ENCODE peak calls at places on chromosomes 3 and 15, in ten cellular contexts. E, N, Z, S, H, O, Q, R, P and Y are unnamed samples.

GRCh38 chr15:97684249-97684648 is 276.3 kb upstream of the ARRDC4 start:
- DNase-seq in P (no peak), R (no peak), S (no peak), E (no peak), Z (peak), O (no peak), Q (no peak), H (no peak), N (no peak), Y (no peak)

GRCh38 chr3:192482391-192482790 is 244.9 kb downstream of the FGF12 start:
- DNase-seq in S (no peak), R (peak), E (no peak), N (no peak), Q (no peak), Z (no peak), O (no peak), H (no peak), P (no peak), Y (peak)

GRCh38 chr3:23985752-23986544 is 40.9 kb downstream of the NR1D2 start:
- DNase-seq in Z (no peak), Q (no peak), O (no peak), R (no peak), S (peak), P (no peak), N (no peak), E (no peak), H (no peak), Y (no peak)

GRCh38 chr3:127043041-127043641 is 60.2 kb downstream of the PLXNA1 start:
- DNase-seq in O (peak), P (no peak), Q (peak), Z (no peak), S (no peak), E (no peak), H (no peak), N (peak), R (no peak), Y (no peak)

GRCh38 chr15:75198560-75199346 is 2.9 kb upstream of the C15orf39 start:
- DNase-seq in Q (no peak), N (peak), O (no peak), E (peak), R (peak), P (no peak), Z (peak), S (peak), H (peak), Y (no peak)

GRCh38 chr15:61794881-61795280 is 265.4 kb downstream of the VPS13C start:
- DNase-seq in R (no peak), O (no peak), N (peak), P (no peak), S (no peak), H (no peak), Q (no peak), Z (no peak), E (no peak), Y (peak)

GRCh38 chr3:72127843-72128242 is 342.9 kb upstream of the PROK2 start:
- DNase-seq in H (no peak), N (peak), O (no peak), P (no peak), E (no peak), R (peak), S (no peak), Z (peak), Q (no peak), Y (no peak)

GRCh38 chr3:94259291-94259690 is 196.4 kb downstream of the NSUN3 start:
- DNase-seq in O (no peak), H (no peak), N (no peak), S (no peak), P (no peak), E (no peak), R (no peak), Z (no peak), Q (no peak), Y (no peak)

GRCh38 chr3:66487475-66487874 is 13.3 kb downstream of the LRIG1 start:
- DNase-seq in N (peak), P (no peak), S (no peak), O (no peak), E (no peak), R (no peak), Z (no peak), H (no peak), Q (no peak), Y (no peak)

GRCh38 chr15:41892621-41893421 is 1.0 kb downstream of the SPTBN5 start:
- DNase-seq in O (peak), E (no peak), Q (peak), H (peak), S (no peak), R (no peak), N (no peak), Z (no peak), P (no peak), Y (no peak)

GRCh38 chr3:169695051-169695450 is 31.5 kb upstream of the MECOM start:
- DNase-seq in P (no peak), Q (no peak), S (no peak), E (no peak), N (no peak), R (peak), H (no peak), O (no peak), Z (no peak), Y (no peak)

GRCh38 chr3:66261318-66261717 is 40.5 kb downstream of the SLC25A26 start:
- DNase-seq in P (no peak), S (no peak), E (no peak), Z (no peak), Q (no peak), H (no peak), N (peak), R (peak), O (no peak), Y (no peak)

DNA sequence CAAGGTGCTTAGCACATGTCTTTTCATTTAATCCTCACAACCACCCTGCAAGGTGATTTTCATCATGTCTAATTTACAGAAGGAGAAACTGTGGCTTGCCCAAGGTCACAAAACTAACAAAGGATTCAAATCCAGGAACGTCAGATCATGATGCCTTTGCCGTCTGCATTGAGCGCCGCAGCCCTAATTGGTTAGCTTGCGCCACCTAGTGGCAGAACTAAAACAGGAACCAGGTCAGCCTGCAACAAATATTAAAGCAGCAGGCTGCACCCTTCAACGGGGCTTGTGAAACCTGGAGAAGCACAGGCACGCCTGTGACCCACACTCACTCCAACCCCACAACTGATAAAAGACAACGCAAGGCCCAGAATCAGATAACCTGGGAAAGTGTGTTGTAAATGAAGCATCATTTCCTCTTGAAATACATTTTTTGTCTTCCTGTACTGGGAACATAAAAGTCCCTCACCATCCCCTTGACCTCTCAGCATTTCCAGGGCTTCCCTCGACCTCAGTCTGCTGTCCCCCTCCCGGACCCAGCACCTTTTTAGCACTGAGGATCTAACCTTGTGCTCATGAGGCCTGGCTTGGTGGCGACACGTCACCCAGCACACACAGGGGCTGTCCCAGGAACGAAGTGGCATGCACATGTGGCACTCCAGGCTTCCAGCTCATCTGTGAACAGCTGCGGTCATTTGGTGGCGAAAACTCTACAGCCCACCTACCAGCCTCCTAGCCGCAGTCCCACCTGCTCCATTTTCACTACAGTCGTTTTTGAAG is 17.3 kb downstream of the DPH3 start:
- DNase-seq in R (peak), Z (peak), N (peak), H (peak), E (peak), O (peak), S (peak), Q (peak), P (peak), Y (peak)
- H3K4me3 ChIP-seq in R (no peak), Z (no peak), N (no peak), H (no peak), E (no peak), O (no peak), S (no peak), Q (no peak), P (no peak), Y (no peak)

DNA sequence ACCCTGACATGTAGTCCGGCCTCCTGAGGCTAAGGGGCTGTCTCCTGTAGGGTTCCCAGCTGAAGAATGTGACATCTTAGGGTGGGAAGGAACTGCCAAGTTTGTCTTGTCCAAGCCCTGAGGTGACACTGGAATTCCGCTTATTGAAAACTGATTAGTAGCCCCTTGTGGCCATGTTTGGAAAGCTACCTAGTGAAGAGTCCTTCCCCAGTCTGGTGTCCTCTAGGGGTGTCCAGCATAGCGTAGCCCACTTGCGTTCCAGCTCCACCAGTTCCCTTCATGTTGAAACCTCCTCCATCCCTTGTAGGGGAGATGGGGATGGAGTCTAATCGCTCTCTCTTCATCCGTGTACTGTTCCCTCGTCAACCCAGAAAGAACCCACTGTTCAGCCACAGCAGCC is 79.5 kb downstream of the CHDH start:
- DNase-seq in E (no peak), S (no peak), N (no peak), R (no peak), P (no peak), O (no peak), Q (no peak), Z (no peak), H (no peak), Y (no peak)
- TF ChIP-seq CTCF in E (no peak), S (no peak), N (no peak), R (no peak), P (no peak), O (no peak), Q (no peak), Z (no peak), H (no peak), Y (no peak)

GRCh38 chr3:156682491-156682890 is 8.1 kb downstream of the TIPARP start:
- DNase-seq in R (no peak), N (no peak), Q (no peak), P (no peak), H (no peak), S (no peak), O (no peak), Z (no peak), E (no peak), Y (no peak)
- H3K4me3 ChIP-seq in R (no peak), N (peak), Q (no peak), P (no peak), H (no peak), S (peak), O (no peak), Z (peak), E (no peak), Y (no peak)

GRCh38 chr15:100663066-100663465 is 60.7 kb downstream of the ASB7 start:
- DNase-seq in N (peak), Z (peak), O (no peak), E (no peak), Q (no peak), P (no peak), H (no peak), S (no peak), R (no peak), Y (no peak)
- TF ChIP-seq CTCF in N (no peak), Z (peak), O (no peak), E (peak), Q (no peak), P (no peak), H (no peak), S (no peak), R (peak), Y (peak)